ENCODE peak calls at places on chromosomes 13 and 19, in six cellular contexts. P is activated CD4-positive, alpha-beta T cell treated with anti-CD3 and anti-CD28 coated beads for 4 hours; O is B cell; J is NCI-H2081; G is T-cell; I is sciatic nerve. A is an unnamed sample.

GRCh38 chr19:40594251-40594650 is 6.9 kb upstream of the LTBP4 start:
- DNase-seq in J (no peak), O (no peak), G (no peak), P (no peak), I (no peak), A (no peak)

GRCh38 chr13:112747256-112747655 is 57.4 kb downstream of the ATP11A start:
- DNase-seq in P (no peak), J (no peak), I (no peak), G (no peak), O (no peak), A (no peak)

GRCh38 chr13:61685683-61686013 is 270.0 kb upstream of the PCDH20 start:
- DNase-seq in G (no peak), O (no peak), J (no peak), P (no peak), I (no peak), A (no peak)

GRCh38 chr19:15101479-15102082 is 5.6 kb upstream of the SYDE1 start:
- DNase-seq in P (peak; percentile 63), O (no peak), G (peak; percentile 19), J (peak; percentile 10), I (no peak), A (no peak)

GRCh38 chr13:110214637-110215036 is 92.3 kb downstream of the COL4A1 start:
- DNase-seq in J (no peak), G (no peak), P (no peak), I (no peak), O (no peak), A (no peak)

GRCh38 chr13:113078895-113079720 is 26.5 kb upstream of the F7 start:
- DNase-seq in I (no peak), J (no peak), O (no peak), G (no peak), P (no peak), A (peak; percentile 57)

GRCh38 chr13:42758515-42758914 is 22.9 kb upstream of the FAM216B start:
- DNase-seq in I (no peak), P (no peak), O (no peak), G (no peak), J (no peak), A (no peak)

GRCh38 chr13:114021464-114022308 is 47.8 kb upstream of the C13orf46 start:
- DNase-seq in P (no peak), I (no peak), J (no peak), G (no peak), O (no peak), A (peak; percentile 51)

GRCh38 chr13:96089749-96090239 is at the start of gene HS6ST3:
- DNase-seq in I (no peak), P (no peak), J (peak; percentile 60), G (no peak), O (no peak), A (peak; percentile 75)

GRCh38 chr19:41218615-41219507 is at the start of gene AXL:
- DNase-seq in J (no peak), O (no peak), P (no peak), G (no peak), I (peak; percentile 88), A (peak; percentile 75)

GRCh38 chr13:97068964-97069815 is 74.9 kb upstream of the OXGR1 start:
- DNase-seq in P (no peak), O (no peak), J (no peak), I (no peak), G (no peak), A (no peak)

GRCh38 chr13:35474551-35474950 is 1.9 kb downstream of the MAB21L1 start:
- DNase-seq in O (no peak), G (no peak), I (no peak), P (no peak), J (no peak), A (no peak)

GRCh38 chr13:26017932-26018690 is 33.7 kb downstream of the SHISA2 start:
- DNase-seq in J (no peak), P (no peak), O (no peak), G (no peak), I (no peak), A (no peak)

GRCh38 chr19:3482507-3483225 is 575 bp downstream of the SMIM44 start:
- DNase-seq in J (no peak), O (no peak), I (no peak), G (no peak), P (no peak), A (no peak)

GRCh38 chr19:3544742-3545668 is 6.0 kb downstream of the TEKTIP1 start:
- DNase-seq in O (peak; percentile 78), P (peak; percentile 81), G (peak; percentile 49), I (peak; percentile 88), J (peak; percentile 12), A (peak; percentile 72)

GRCh38 chr19:55081773-55082022 is 6.0 kb downstream of the EPS8L1 start:
- DNase-seq in O (no peak), J (no peak), I (no peak), P (no peak), G (no peak), A (no peak)

GRCh38 chr13:101736551-101736950 is 284.1 kb downstream of the ITGBL1 start:
- DNase-seq in J (peak; percentile 6), P (no peak), O (no peak), G (no peak), I (no peak), A (no peak)

GRCh38 chr13:45257638-45258338 is 56.9 kb upstream of the KCTD4 start:
- DNase-seq in I (no peak), P (no peak), O (no peak), G (no peak), J (no peak), A (no peak)

GRCh38 chr13:91618315-91618714 is 219.9 kb downstream of the GPC5 start:
- DNase-seq in J (no peak), O (no peak), P (no peak), G (no peak), I (no peak), A (no peak)

GRCh38 chr19:31185261-31185660 is 164.0 kb downstream of the TSHZ3 start:
- DNase-seq in P (no peak), J (no peak), I (no peak), O (no peak), G (no peak), A (no peak)

GRCh38 chr13:29589967-29590366 is 5.5 kb downstream of the SLC7A1 start:
- DNase-seq in O (no peak), J (no peak), I (no peak), G (no peak), P (no peak), A (no peak)

GRCh38 chr19:45815501-45816216 is 551 bp upstream of the RSPH6A start:
- DNase-seq in G (no peak), I (no peak), P (no peak), O (no peak), J (no peak), A (peak; percentile 74)

GRCh38 chr19:18438331-18439024 is 545 bp upstream of the ISYNA1 start:
- DNase-seq in O (no peak), P (no peak), J (no peak), I (no peak), G (no peak), A (no peak)

GRCh38 chr19:28883241-28883693 is 329.7 kb downstream of the UQCRFS1 start:
- DNase-seq in I (peak; percentile 78), G (no peak), P (no peak), J (no peak), O (no peak), A (peak; percentile 53)

GRCh38 chr19:8209965-8210659 is 942 bp downstream of the CERS4 start:
- DNase-seq in I (peak; percentile 61), O (no peak), J (no peak), P (no peak), G (no peak), A (no peak)

GRCh38 chr13:113586661-113587479 is 2.3 kb downstream of the TFDP1 start:
- DNase-seq in J (no peak), O (no peak), I (peak; percentile 47), P (no peak), G (no peak), A (no peak)

GRCh38 chr19:13044160-13044853 is 49.0 kb downstream of the NFIX start:
- DNase-seq in J (peak; percentile 81), O (no peak), G (peak; percentile 74), I (no peak), P (no peak), A (no peak)

GRCh38 chr19:1219786-1220451 is 14.3 kb downstream of the STK11 start:
- DNase-seq in I (no peak), J (no peak), O (no peak), P (no peak), G (no peak), A (no peak)

GRCh38 chr13:99356216-99357089 is 49.3 kb upstream of the GPR183 start:
- DNase-seq in P (peak; percentile 30), O (peak; percentile 79), I (no peak), J (no peak), G (peak; percentile 75), A (no peak)

GRCh38 chr19:29542776-29543175 is 17.0 kb downstream of the VSTM2B start:
- DNase-seq in P (no peak), G (no peak), O (no peak), I (peak; percentile 22), J (no peak), A (no peak)

GRCh38 chr19:47257411-47258169 is 1.3 kb downstream of the CCDC9 start:
- DNase-seq in I (no peak), O (no peak), J (no peak), G (no peak), P (no peak), A (no peak)

GRCh38 chr19:18264956-18265610 is 9.2 kb downstream of the IQCN start:
- DNase-seq in I (no peak), O (no peak), J (no peak), G (no peak), P (no peak), A (no peak)

GRCh38 chr19:55485439-55486011 is 537 bp downstream of the NAT14 start:
- DNase-seq in G (no peak), J (no peak), O (no peak), I (no peak), P (no peak), A (peak; percentile 73)

GRCh38 chr19:17829855-17830566 is 8.7 kb upstream of the INSL3 start:
- DNase-seq in I (peak; percentile 68), J (peak; percentile 57), P (no peak), G (no peak), O (no peak), A (no peak)

GRCh38 chr19:1236566-1236965 is 1.2 kb downstream of the CBARP start:
- DNase-seq in G (no peak), J (no peak), P (no peak), O (no peak), I (no peak), A (no peak)

GRCh38 chr13:36891752-36892151 is 28.3 kb downstream of the SMAD9 start:
- DNase-seq in O (no peak), I (no peak), P (no peak), J (no peak), G (no peak), A (no peak)

GRCh38 chr13:105513448-105513847 is 1022.0 kb downstream of the EFNB2 start:
- DNase-seq in P (no peak), G (no peak), J (no peak), O (no peak), I (no peak), A (no peak)